ENCODE peak calls at places on chromosomes 3 and 15, in five cellular contexts. F, Y, X, C and M are unnamed samples.

GRCh38 chr15:72923304-72923703 is 129.0 kb upstream of the NEO1 start:
- DNase-seq in F (no peak), Y (no peak), X (no peak), C (no peak), M (no peak)

GRCh38 chr15:64716452-64716851 is 58.9 kb downstream of the RBPMS2 start:
- DNase-seq in F (no peak), Y (no peak), X (no peak), C (no peak), M (no peak)

GRCh38 chr3:40143283-40144090 is 166.0 kb upstream of the EIF1B start:
- DNase-seq in F (no peak), Y (no peak), X (no peak), C (no peak), M (no peak)

GRCh38 chr15:76199106-76200082 is 111.9 kb downstream of the ETFA start:
- DNase-seq in F (no peak), Y (no peak), X (peak; percentile 70), C (no peak), M (no peak)

GRCh38 chr3:58575986-58576652 is 1.1 kb downstream of the FAM107A start:
- DNase-seq in F (no peak), Y (no peak), X (no peak), C (no peak), M (peak; percentile 47)

GRCh38 chr3:47054414-47054813 is 74.9 kb downstream of the NBEAL2 start:
- DNase-seq in F (no peak), Y (no peak), X (no peak), C (no peak), M (no peak)

GRCh38 chr3:135970500-135971116 is 5.1 kb downstream of the PPP2R3A start:
- DNase-seq in F (no peak), Y (no peak), X (no peak), C (peak; percentile 32), M (no peak)

GRCh38 chr3:126315083-126315658 is 42.0 kb downstream of the KLF15 start:
- DNase-seq in F (no peak), Y (no peak), X (peak; percentile 58), C (no peak), M (peak; percentile 36)

GRCh38 chr15:42155546-42156265 is 730 bp downstream of the PLA2G4F start:
- DNase-seq in F (peak; percentile 76), Y (no peak), X (peak; percentile 66), C (no peak), M (peak; percentile 50)

GRCh38 chr3:76585794-76586392 is 454.0 kb upstream of the ROBO2 start:
- DNase-seq in F (no peak), Y (no peak), X (no peak), C (no peak), M (no peak)

GRCh38 chr15:83652606-83653204 is 1.2 kb upstream of the ADAMTSL3 start:
- DNase-seq in F (no peak), Y (no peak), X (no peak), C (no peak), M (no peak)

GRCh38 chr3:183430325-183430957 is 2.0 kb upstream of the MCF2L2 start:
- DNase-seq in F (no peak), Y (no peak), X (no peak), C (no peak), M (no peak)

GRCh38 chr3:87082806-87083440 is 92.0 kb upstream of the VGLL3 start:
- DNase-seq in F (no peak), Y (no peak), X (no peak), C (peak; percentile 29), M (no peak)

GRCh38 chr15:34790121-34790520 is 5.2 kb downstream of the ACTC1 start:
- DNase-seq in F (no peak), Y (no peak), X (no peak), C (no peak), M (no peak)

GRCh38 chr3:108728105-108728504 is 29.1 kb downstream of the RETNLB start:
- DNase-seq in F (no peak), Y (no peak), X (no peak), C (no peak), M (no peak)

GRCh38 chr3:2870714-2871353 is 239.3 kb downstream of the IL5RA start:
- DNase-seq in F (peak; percentile 56), Y (no peak), X (no peak), C (no peak), M (no peak)

GRCh38 chr15:78206326-78207109 is 27.8 kb downstream of the ACSBG1 start:
- DNase-seq in F (no peak), Y (no peak), X (peak; percentile 47), C (peak; percentile 14), M (no peak)

GRCh38 chr3:129016725-129017530 is 15.8 kb downstream of the EFCC1 start:
- DNase-seq in F (no peak), Y (no peak), X (no peak), C (no peak), M (peak; percentile 91)

GRCh38 chr15:63553388-63553791 is 43.8 kb upstream of the FBXL22 start:
- DNase-seq in F (no peak), Y (no peak), X (no peak), C (peak; percentile 42), M (no peak)

GRCh38 chr3:126714921-126715320 is 10.9 kb downstream of the CHCHD6 start:
- DNase-seq in F (no peak), Y (no peak), X (no peak), C (no peak), M (no peak)

GRCh38 chr3:47874913-47875312 is 72.0 kb downstream of the DHX30 start:
- DNase-seq in F (no peak), Y (no peak), X (no peak), C (no peak), M (no peak)

GRCh38 chr3:108089544-108089943 is 1.3 kb downstream of the CD47 start:
- DNase-seq in F (no peak), Y (no peak), X (no peak), C (no peak), M (no peak)

GRCh38 chr3:105865016-105865623 is 3.7 kb downstream of the CBLB start:
- DNase-seq in F (no peak), Y (no peak), X (no peak), C (no peak), M (no peak)

GRCh38 chr3:50961361-50961760 is 286.6 kb downstream of the DOCK3 start:
- DNase-seq in F (no peak), Y (no peak), X (no peak), C (no peak), M (no peak)

GRCh38 chr3:186352369-186352768 is 9.7 kb downstream of the DGKG start:
- DNase-seq in F (no peak), Y (no peak), X (no peak), C (no peak), M (no peak)

GRCh38 chr3:48405971-48406370 is 23.9 kb downstream of the PLXNB1 start:
- DNase-seq in F (no peak), Y (no peak), X (no peak), C (no peak), M (no peak)

GRCh38 chr3:73353661-73354217 is 271.0 kb downstream of the PDZRN3 start:
- DNase-seq in F (no peak), Y (no peak), X (no peak), C (no peak), M (no peak)

DNA sequence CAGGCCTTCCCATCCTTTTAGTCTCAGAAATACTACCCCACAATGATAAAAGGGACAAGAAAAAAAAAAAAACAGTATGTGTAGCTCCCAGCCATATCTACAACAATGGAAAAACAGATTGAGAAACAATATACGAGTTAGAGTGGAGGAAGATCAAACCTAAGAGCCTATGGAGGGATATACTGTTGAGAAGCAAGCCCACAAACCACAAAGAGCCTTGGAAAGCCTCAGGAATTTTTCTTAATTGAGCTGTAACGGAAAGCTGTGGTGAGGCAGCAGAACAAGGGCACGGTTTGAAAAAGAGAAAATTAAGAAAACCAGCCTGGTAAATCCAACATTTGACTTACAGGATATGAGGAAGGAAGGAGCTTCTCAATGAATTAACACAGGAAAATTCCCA is 21.4 kb downstream of the KPNA1 start:
- DNase-seq in F (no peak), Y (no peak), X (no peak), C (no peak), M (no peak)
- TF ChIP-seq POLR2A in F (no peak), Y (no peak), X (no peak), C (no peak), M (no peak)

GRCh38 chr3:188914556-188914955 is 257.2 kb upstream of the TPRG1 start:
- DNase-seq in F (no peak), Y (no peak), X (no peak), C (no peak), M (no peak)
- TF ChIP-seq POLR2A in F (no peak), Y (no peak), X (no peak), C (no peak), M (no peak)

GRCh38 chr3:39056151-39056550 is 4.3 kb downstream of the WDR48 start:
- DNase-seq in F (no peak), Y (no peak), X (no peak), C (no peak), M (no peak)

GRCh38 chr3:39050020-39050419 is 1.7 kb downstream of the SCN11A start:
- DNase-seq in F (no peak), Y (no peak), X (no peak), C (no peak), M (no peak)

GRCh38 chr3:39052613-39053012 is 797 bp downstream of the WDR48 start:
- DNase-seq in F (no peak), Y (no peak), X (no peak), C (no peak), M (no peak)

DNA sequence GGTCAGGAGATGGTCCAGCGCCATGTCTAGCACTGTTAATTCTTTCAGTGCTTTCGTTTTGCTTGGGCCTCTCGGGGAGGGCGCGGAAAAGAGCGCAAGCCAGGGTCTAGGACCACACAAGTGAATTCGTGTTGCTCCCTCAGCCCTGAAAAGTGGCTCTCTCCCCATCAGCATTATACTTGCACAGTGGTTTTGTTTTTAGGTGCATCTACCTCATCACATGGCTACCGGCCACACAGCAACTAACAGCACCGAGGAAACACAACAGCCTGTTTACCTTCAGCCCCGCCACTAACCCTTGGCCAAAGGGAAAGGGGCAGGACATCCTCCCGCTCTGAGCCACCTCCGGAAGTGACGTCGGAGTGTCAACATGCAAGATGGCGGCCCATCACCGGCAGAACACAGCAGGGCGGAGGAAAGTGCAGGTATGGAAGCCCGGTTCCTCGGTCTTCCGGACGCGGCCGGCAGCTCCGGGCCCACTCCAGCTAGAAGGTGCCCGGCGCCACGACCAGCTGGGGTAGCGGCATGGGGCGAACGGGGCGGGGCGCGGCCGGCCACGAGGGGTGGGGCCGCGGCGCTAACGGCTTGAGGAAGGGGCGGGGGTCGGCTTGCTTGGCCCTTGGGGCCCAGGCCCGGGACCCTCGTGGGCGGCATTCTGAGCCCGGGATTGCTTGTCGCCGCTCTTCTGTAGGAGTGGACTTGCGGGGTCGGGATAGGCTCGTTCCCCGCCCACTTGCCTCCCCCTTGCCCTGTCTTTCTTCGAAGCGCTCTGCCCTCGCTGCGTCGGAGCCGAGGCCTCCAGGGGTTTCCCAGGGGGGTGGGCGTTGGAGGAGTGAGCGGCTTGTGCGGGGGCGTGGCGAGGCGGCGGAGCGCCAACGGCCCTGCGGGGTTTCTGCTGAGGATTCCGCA is at the start of the genes SCN11A and WDR48:
- DNase-seq in F (peak; percentile 93), Y (peak; percentile 96), X (peak; percentile 97), C (peak; percentile 98), M (peak; percentile 99)
- TF ChIP-seq POLR2A in F (peak; percentile 88), Y (peak; percentile 94), X (peak; percentile 57), C (peak; percentile 64), M (peak; percentile 88)

DNA sequence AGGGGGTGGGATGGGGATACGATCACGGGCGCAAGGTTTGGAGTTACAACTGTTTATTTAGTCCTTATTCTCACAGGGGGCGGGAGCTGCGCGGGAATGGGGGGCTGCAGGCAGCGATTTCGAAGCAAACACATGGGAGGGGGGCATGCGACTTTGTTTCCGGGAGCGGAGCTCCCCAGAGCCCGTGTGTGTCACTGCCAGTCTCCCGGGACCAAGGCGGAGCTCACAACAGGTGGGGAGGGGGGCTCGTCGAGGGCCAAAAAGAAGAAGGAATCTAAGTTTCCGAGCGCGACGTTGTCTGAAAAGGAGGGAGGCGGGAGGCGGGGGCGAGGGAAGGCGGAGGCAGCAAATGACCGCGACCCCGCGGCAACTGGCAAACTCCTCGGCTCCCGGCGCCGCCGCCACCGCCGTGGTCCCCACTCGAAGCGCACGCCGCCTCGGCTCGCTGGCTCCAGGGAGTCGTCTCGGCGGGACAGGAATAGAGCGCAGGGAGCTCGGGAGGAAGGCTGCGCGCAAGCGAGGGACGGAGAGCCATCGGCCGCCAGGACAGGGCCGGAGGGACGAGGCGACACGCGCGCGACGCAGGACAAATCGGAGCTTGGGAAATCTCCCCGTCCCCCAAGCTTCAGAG is 1.4 kb downstream of the FOXP1 start:
- DNase-seq in F (peak; percentile 74), Y (peak; percentile 68), X (peak; percentile 79), C (peak; percentile 54), M (peak; percentile 90)
- TF ChIP-seq POLR2A in F (no peak), Y (no peak), X (no peak), C (no peak), M (no peak)